ENCODE peak calls at places on chromosomes 2 and 18, in six cellular contexts. O, A, G, Y, Z and N are unnamed samples.
A peak's percentile ranks its signal among the peaks of the same experiment; 100 is the strongest.

GRCh38 chr2:134372141-134372540 is 118.3 kb downstream of the MGAT5 start:
- DNase-seq in O (no peak), A (peak; percentile 14), G (no peak), Y (no peak), Z (no peak), N (no peak)

GRCh38 chr2:66938471-66938967 is 458.6 kb upstream of the ETAA1 start:
- DNase-seq in O (no peak), A (no peak), G (no peak), Y (no peak), Z (no peak), N (no peak)

GRCh38 chr2:99775585-99775984 is 285.8 kb upstream of the REV1 start:
- DNase-seq in O (no peak), A (no peak), G (no peak), Y (no peak), Z (peak; percentile 9), N (no peak)

GRCh38 chr2:216774180-216774579 is 78.8 kb upstream of the IGFBP5 start:
- DNase-seq in O (peak; percentile 52), A (peak; percentile 2), G (no peak), Y (no peak), Z (no peak), N (no peak)

GRCh38 chr2:239256297-239256696 is 144.5 kb downstream of the HDAC4 start:
- DNase-seq in O (peak; percentile 40), A (no peak), G (peak; percentile 22), Y (no peak), Z (no peak), N (no peak)

GRCh38 chr2:42722328-42723190 is 41.4 kb downstream of the OXER1 start:
- DNase-seq in O (no peak), A (peak; percentile 79), G (peak; percentile 65), Y (no peak), Z (peak; percentile 70), N (no peak)

GRCh38 chr2:127219716-127220090 is 396 bp downstream of the CYP27C1 start:
- DNase-seq in O (no peak), A (no peak), G (no peak), Y (peak; percentile 59), Z (no peak), N (peak; percentile 78)

GRCh38 chr18:8797206-8797605 is 91.8 kb downstream of the MTCL1 start:
- DNase-seq in O (no peak), A (no peak), G (peak; percentile 53), Y (no peak), Z (no peak), N (no peak)

GRCh38 chr18:23243178-23243577 is 107.9 kb downstream of the CABLES1 start:
- DNase-seq in O (no peak), A (no peak), G (no peak), Y (no peak), Z (no peak), N (no peak)

GRCh38 chr2:12113364-12113763 is 366.9 kb downstream of the LPIN1 start:
- DNase-seq in O (no peak), A (no peak), G (no peak), Y (no peak), Z (no peak), N (no peak)

GRCh38 chr2:218478544-218478943 is 59.6 kb downstream of the VIL1 start:
- DNase-seq in O (no peak), A (no peak), G (no peak), Y (no peak), Z (no peak), N (no peak)

GRCh38 chr2:120771556-120772208 is 36.0 kb downstream of the GLI2 start:
- DNase-seq in O (no peak), A (peak; percentile 47), G (no peak), Y (peak; percentile 10), Z (peak; percentile 93), N (no peak)

GRCh38 chr2:98654702-98655488 is 46.5 kb downstream of the UNC50 start:
- DNase-seq in O (no peak), A (no peak), G (no peak), Y (no peak), Z (no peak), N (no peak)

GRCh38 chr2:227363756-227364155 is 15.3 kb downstream of the TM4SF20 start:
- DNase-seq in O (no peak), A (no peak), G (no peak), Y (no peak), Z (no peak), N (no peak)

GRCh38 chr18:58529714-58530354 is 99.1 kb downstream of the ALPK2 start:
- DNase-seq in O (no peak), A (peak; percentile 16), G (peak; percentile 71), Y (peak; percentile 81), Z (peak; percentile 35), N (no peak)

GRCh38 chr2:102082591-102083586 is 59.7 kb upstream of the IL1R1 start:
- DNase-seq in O (no peak), A (no peak), G (no peak), Y (no peak), Z (peak; percentile 90), N (no peak)

GRCh38 chr2:235666240-235666781 is 172.5 kb downstream of the AGAP1 start:
- DNase-seq in O (no peak), A (peak; percentile 61), G (no peak), Y (no peak), Z (peak; percentile 78), N (no peak)

GRCh38 chr18:12308386-12309100 is 502 bp downstream of the TUBB6 start:
- DNase-seq in O (peak; percentile 96), A (peak; percentile 67), G (peak; percentile 70), Y (peak; percentile 60), Z (peak; percentile 91), N (no peak)

GRCh38 chr18:12307251-12307736 is 747 bp upstream of the TUBB6 start:
- DNase-seq in O (no peak), A (peak; percentile 41), G (no peak), Y (peak; percentile 38), Z (peak; percentile 73), N (no peak)

GRCh38 chr18:12309683-12310198 is 1.7 kb downstream of the TUBB6 start:
- DNase-seq in O (peak; percentile 57), A (no peak), G (no peak), Y (no peak), Z (no peak), N (no peak)

GRCh38 chr18:12306752-12307151 is 1.3 kb upstream of the TUBB6 start:
- DNase-seq in O (peak; percentile 64), A (no peak), G (no peak), Y (no peak), Z (no peak), N (no peak)

GRCh38 chr18:12307871-12308385 is at the start of gene TUBB6:
- DNase-seq in O (peak; percentile 89), A (no peak), G (peak; percentile 47), Y (peak; percentile 71), Z (peak; percentile 89), N (no peak)
- TF ChIP-seq CTCF in O (no peak), A (no peak), G (no peak), Y (no peak), Z (no peak), N (no peak)

GRCh38 chr2:106109675-106110074 is 84.4 kb downstream of the UXS1 start:
- DNase-seq in O (no peak), A (no peak), G (no peak), Y (no peak), Z (no peak), N (no peak)

GRCh38 chr2:106106627-106107508 is 87.2 kb downstream of the UXS1 start:
- DNase-seq in O (no peak), A (no peak), G (no peak), Y (no peak), Z (no peak), N (no peak)

GRCh38 chr2:106108791-106109190 is 85.3 kb downstream of the UXS1 start:
- DNase-seq in O (no peak), A (no peak), G (no peak), Y (no peak), Z (no peak), N (no peak)

GRCh38 chr2:106107509-106108131 is 86.5 kb downstream of the UXS1 start:
- DNase-seq in O (no peak), A (peak; percentile 39), G (no peak), Y (no peak), Z (peak; percentile 18), N (no peak)

DNA sequence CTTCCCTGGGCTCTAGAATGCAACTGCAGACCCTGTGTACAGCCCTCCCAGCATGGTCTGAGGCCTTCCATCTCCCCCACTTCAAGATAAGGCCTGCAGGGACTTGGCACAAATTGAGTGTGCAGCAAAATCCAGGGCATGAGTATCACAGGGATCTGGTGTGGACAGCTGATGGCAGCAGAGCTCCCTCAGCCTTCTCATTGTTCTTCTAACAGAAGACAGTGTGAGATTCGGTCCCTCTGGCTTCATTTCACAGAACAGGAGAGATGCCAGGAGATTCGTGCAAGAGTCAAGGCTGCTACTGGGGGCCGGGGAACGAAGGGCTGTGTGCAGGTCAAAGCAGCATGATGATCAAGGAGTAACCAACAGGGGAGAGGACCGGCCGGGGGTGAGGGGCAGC is 85.8 kb downstream of the UXS1 start:
- DNase-seq in O (no peak), A (no peak), G (no peak), Y (no peak), Z (peak; percentile 29), N (no peak)
- TF ChIP-seq CTCF in O (no peak), A (peak; percentile 46), G (no peak), Y (no peak), Z (peak; percentile 50), N (no peak)

GRCh38 chr18:56312554-56312953 is 325.8 kb downstream of the TXNL1 start:
- DNase-seq in O (no peak), A (no peak), G (no peak), Y (peak; percentile 25), Z (no peak), N (no peak)

GRCh38 chr18:56316727-56317126 is 321.7 kb downstream of the TXNL1 start:
- DNase-seq in O (no peak), A (no peak), G (no peak), Y (no peak), Z (no peak), N (no peak)

GRCh38 chr18:56309104-56309503 is 329.3 kb downstream of the TXNL1 start:
- DNase-seq in O (no peak), A (no peak), G (no peak), Y (no peak), Z (no peak), N (no peak)

GRCh38 chr18:56315363-56315762 is 323.0 kb downstream of the TXNL1 start:
- DNase-seq in O (no peak), A (peak; percentile 24), G (no peak), Y (no peak), Z (peak; percentile 9), N (no peak)

DNA sequence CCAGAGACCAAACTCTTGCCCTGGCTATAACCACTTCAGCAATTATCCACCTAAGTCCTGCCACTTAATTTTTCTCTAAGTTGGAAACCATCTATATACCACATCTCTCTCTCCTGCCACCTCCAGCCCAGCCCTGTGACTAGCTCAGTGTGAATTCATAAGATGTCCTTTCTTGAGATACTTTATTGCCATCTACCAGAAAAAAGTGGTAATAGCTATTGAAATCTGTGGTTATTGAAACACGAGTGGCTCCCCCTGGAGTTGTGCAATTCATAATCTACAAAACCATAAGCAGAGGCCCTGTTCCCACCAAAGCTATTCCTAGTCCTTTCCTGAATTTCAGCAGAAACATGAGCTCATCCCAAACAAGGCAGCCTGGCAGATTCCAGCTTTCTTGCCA is 324.0 kb downstream of the TXNL1 start:
- DNase-seq in O (no peak), A (peak; percentile 20), G (no peak), Y (no peak), Z (no peak), N (no peak)
- TF ChIP-seq CTCF in O (no peak), A (peak; percentile 32), G (no peak), Y (no peak), Z (peak; percentile 17), N (no peak)

DNA sequence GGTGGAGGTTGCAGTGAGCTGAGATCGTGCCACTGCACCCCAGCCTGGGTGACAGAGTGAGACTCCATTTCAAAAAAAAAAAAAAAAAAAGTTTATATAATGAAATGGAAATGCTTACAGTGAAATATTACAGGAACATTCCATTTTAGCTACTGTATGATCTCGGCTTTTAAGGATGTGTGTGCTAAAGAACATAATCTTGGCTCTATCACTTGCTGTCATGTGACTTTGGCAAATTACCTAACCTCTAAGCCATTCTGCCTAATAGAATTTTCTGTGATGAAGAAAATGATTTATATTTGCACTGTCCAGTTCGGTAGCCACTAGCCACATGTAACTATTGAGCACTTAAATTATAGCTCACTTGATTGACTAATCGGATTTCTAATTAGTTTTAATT is 36.3 kb downstream of the SMAD4 start:
- DNase-seq in O (no peak), A (no peak), G (no peak), Y (no peak), Z (no peak), N (no peak)
- TF ChIP-seq CTCF in O (no peak), A (no peak), G (no peak), Y (no peak), Z (no peak), N (no peak)